ENCODE peak calls at places on chromosomes 11 and 22, in nine cellular contexts. X, A, Y, P, V, N, M, K and H are unnamed samples.

GRCh38 chr22:19855504-19856409 is 1.1 kb upstream of the GNB1L start:
- DNase-seq in P (no peak), M (no peak), N (peak), K (peak), Y (peak), V (peak), A (no peak), X (no peak), H (no peak)

GRCh38 chr11:64971421-64972233 is at the start of gene MAJIN:
- DNase-seq in P (no peak), X (peak), M (peak), V (no peak), N (peak), K (peak), A (peak), Y (peak), H (peak)

GRCh38 chr11:30349885-30350284 is 27.0 kb downstream of the ARL14EP start:
- DNase-seq in M (no peak), X (no peak), P (no peak), A (no peak), N (no peak), V (no peak), K (no peak), Y (no peak), H (no peak)

GRCh38 chr22:35894937-35895708 is 133.5 kb downstream of the RBFOX2 start:
- DNase-seq in V (no peak), N (peak), K (peak), Y (peak), A (peak), M (no peak), P (no peak), X (peak), H (no peak)

GRCh38 chr11:124900464-124900863 is 2.8 kb upstream of the ROBO4 start:
- DNase-seq in N (peak), A (peak), V (peak), X (no peak), P (no peak), K (peak), Y (no peak), M (no peak), H (no peak)

GRCh38 chr11:39459606-39460005 is 1999.8 kb downstream of the LRRC4C start:
- DNase-seq in A (no peak), N (no peak), P (no peak), X (no peak), M (no peak), V (no peak), Y (no peak), K (no peak), H (no peak)

GRCh38 chr11:106917973-106918372 is 100.3 kb downstream of the GUCY1A2 start:
- DNase-seq in V (peak), K (no peak), Y (no peak), X (peak), P (peak), A (no peak), M (no peak), N (no peak), H (no peak)

GRCh38 chr22:22103078-22103593 is 120.5 kb upstream of the TOP3B start:
- DNase-seq in Y (no peak), X (peak), K (no peak), A (no peak), P (no peak), N (no peak), V (peak), M (no peak), H (no peak)

GRCh38 chr11:72230764-72231365 is 6.3 kb downstream of the INPPL1 start:
- DNase-seq in X (no peak), M (no peak), Y (no peak), P (no peak), N (no peak), V (no peak), A (peak), K (no peak), H (no peak)

GRCh38 chr22:33438273-33438672 is 380.1 kb upstream of the SYN3 start:
- DNase-seq in V (no peak), X (no peak), K (no peak), N (no peak), A (no peak), P (no peak), Y (no peak), M (no peak), H (no peak)

GRCh38 chr11:129115652-129116585 is 76.2 kb downstream of the ARHGAP32 start:
- DNase-seq in Y (no peak), K (no peak), V (peak), A (no peak), X (no peak), P (no peak), N (no peak), M (no peak), H (no peak)

GRCh38 chr11:77083553-77084245 is 16.9 kb downstream of the CAPN5 start:
- DNase-seq in K (no peak), N (peak), M (no peak), V (no peak), X (no peak), A (no peak), P (no peak), Y (no peak), H (no peak)

GRCh38 chr11:124768914-124769313 is 6.8 kb upstream of the ESAM start:
- DNase-seq in N (no peak), V (no peak), A (no peak), P (no peak), M (no peak), X (no peak), K (no peak), Y (peak), H (no peak)

GRCh38 chr11:34639545-34639944 is 18.7 kb downstream of the EHF start:
- DNase-seq in M (no peak), Y (peak), A (no peak), K (no peak), N (no peak), P (no peak), V (no peak), X (no peak), H (no peak)

GRCh38 chr11:114610550-114610949 is 15.0 kb upstream of the NXPE4 start:
- DNase-seq in X (no peak), P (no peak), A (no peak), M (no peak), V (no peak), K (no peak), N (no peak), Y (no peak), H (no peak)

GRCh38 chr22:36220457-36220921 is 18.8 kb downstream of the APOL2 start:
- DNase-seq in A (peak), N (peak), P (no peak), M (no peak), Y (no peak), K (peak), V (no peak), X (peak), H (no peak)

GRCh38 chr11:44003736-44004451 is 43.9 kb upstream of the ACCSL start:
- DNase-seq in M (peak), X (no peak), V (no peak), P (no peak), K (no peak), N (peak), Y (no peak), A (no peak), H (no peak)

GRCh38 chr22:49827853-49828598 is at the start of gene BRD1:
- DNase-seq in P (no peak), Y (peak), K (no peak), X (peak), A (peak), N (no peak), V (no peak), M (no peak), H (peak)

GRCh38 chr22:39318507-39319283 is 728 bp downstream of the RPL3 start:
- DNase-seq in P (no peak), Y (no peak), N (no peak), K (peak), X (peak), A (no peak), V (no peak), M (no peak), H (peak)

GRCh38 chr22:16974298-16975084 is 33.5 kb downstream of the GAB4 start:
- DNase-seq in P (no peak), A (no peak), M (no peak), Y (no peak), X (no peak), V (no peak), N (no peak), K (no peak), H (no peak)

GRCh38 chr22:42693763-42694683 is 26.6 kb downstream of the A4GALT start:
- DNase-seq in A (no peak), P (no peak), K (no peak), X (no peak), M (no peak), V (no peak), N (no peak), Y (no peak), H (no peak)

GRCh38 chr11:12901272-12901671 is 107.8 kb upstream of the RASSF10 start:
- DNase-seq in N (no peak), Y (no peak), A (no peak), M (no peak), V (no peak), K (no peak), X (no peak), P (no peak), H (no peak)

GRCh38 chr11:29482510-29482909 is 534.3 kb downstream of the KCNA4 start:
- DNase-seq in N (no peak), P (no peak), X (no peak), V (no peak), K (no peak), M (no peak), A (no peak), Y (no peak), H (no peak)

GRCh38 chr22:39174498-39175120 is 22.1 kb upstream of the CBX7 start:
- DNase-seq in P (peak), N (peak), M (no peak), Y (peak), K (peak), X (peak), V (peak), A (peak), H (no peak)

GRCh38 chr11:45110562-45110961 is 35.9 kb upstream of the PRDM11 start:
- DNase-seq in N (no peak), A (peak), X (peak), K (peak), M (no peak), Y (peak), V (peak), P (peak), H (no peak)

GRCh38 chr11:128900468-128900867 is 9.3 kb downstream of the KCNJ5 start:
- DNase-seq in V (no peak), Y (no peak), K (no peak), X (no peak), A (no peak), P (no peak), N (no peak), M (no peak), H (no peak)

GRCh38 chr11:28566643-28567042 is 458.5 kb downstream of the METTL15 start:
- DNase-seq in N (peak), X (peak), M (peak), Y (peak), A (peak), P (no peak), V (peak), K (peak), H (no peak)

GRCh38 chr22:46963672-46964545 is 201.5 kb downstream of the TBC1D22A start:
- DNase-seq in Y (no peak), K (no peak), P (no peak), V (no peak), N (no peak), A (no peak), M (no peak), X (no peak), H (no peak)

GRCh38 chr11:27209562-27210005 is 153.4 kb downstream of the CCDC34 start:
- DNase-seq in M (no peak), N (peak), P (no peak), V (peak), K (no peak), A (peak), X (no peak), Y (peak), H (no peak)

GRCh38 chr11:95137299-95137698 is 47.7 kb downstream of the ENDOD1 start:
- DNase-seq in P (no peak), X (no peak), K (no peak), Y (no peak), M (no peak), A (no peak), V (no peak), N (no peak), H (no peak)

GRCh38 chr22:37519268-37520195 is at the start of gene CARD10:
- DNase-seq in V (no peak), N (no peak), M (no peak), A (peak), Y (peak), P (no peak), K (no peak), X (peak), H (no peak)

GRCh38 chr11:114782650-114783310 is 104.5 kb downstream of the NXPE2 start:
- DNase-seq in K (no peak), P (no peak), M (no peak), V (no peak), Y (no peak), X (no peak), N (no peak), A (no peak), H (no peak)

GRCh38 chr11:73333626-73334199 is 25.6 kb downstream of the ARHGEF17 start:
- DNase-seq in K (no peak), Y (no peak), N (no peak), V (no peak), A (no peak), M (no peak), X (no peak), P (no peak), H (no peak)

GRCh38 chr22:29859976-29860766 is 22.1 kb upstream of the ASCC2 start:
- DNase-seq in Y (no peak), X (no peak), M (no peak), P (no peak), A (no peak), N (no peak), V (no peak), K (no peak), H (no peak)

GRCh38 chr11:17405232-17406005 is 17.0 kb upstream of the KCNJ11 start:
- DNase-seq in N (peak), M (peak), K (peak), A (peak), V (peak), P (no peak), X (peak), Y (peak), H (no peak)

GRCh38 chr11:17845431-17845881 is 110.9 kb downstream of the KCNC1 start:
- DNase-seq in P (no peak), Y (no peak), X (no peak), K (peak), N (peak), A (no peak), M (no peak), V (no peak), H (no peak)

GRCh38 chr22:37163618-37164534 is 14.2 kb upstream of the IL2RB start:
- DNase-seq in M (no peak), X (no peak), Y (no peak), N (no peak), V (no peak), K (no peak), P (no peak), A (no peak), H (no peak)

DNA sequence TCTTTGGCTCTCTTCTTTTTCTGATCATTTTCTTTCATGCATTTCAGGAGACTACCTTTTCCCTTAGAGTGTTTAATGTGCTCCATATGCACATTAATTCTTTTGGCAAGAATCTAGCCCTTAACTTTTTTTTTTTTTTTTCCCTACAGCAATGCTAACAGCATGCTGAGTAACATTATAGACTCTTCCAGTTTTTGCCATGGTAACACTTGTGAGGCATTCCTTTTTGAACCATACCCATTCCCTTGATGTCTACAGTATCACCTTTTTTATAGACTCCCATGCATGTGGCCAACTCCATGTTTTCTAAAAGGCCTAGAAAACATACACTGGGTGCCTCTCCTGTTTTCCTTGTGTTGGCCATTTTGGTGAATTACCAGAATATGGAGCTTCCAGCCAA is 2.9 kb upstream of the MRPL17 start:
- DNase-seq in K (no peak), A (no peak), X (no peak), Y (no peak), V (no peak), P (no peak), N (no peak), M (no peak), H (no peak)
- H3K27ac ChIP-seq in K (no peak), A (no peak), X (no peak), Y (no peak), V (no peak), P (no peak), N (no peak), M (no peak), H (no peak)

GRCh38 chr11:2098691-2099522 is 40.3 kb downstream of the IGF2 start:
- DNase-seq in M (no peak), X (no peak), P (no peak), V (no peak), K (no peak), Y (no peak), N (no peak), A (no peak), H (no peak)
- H3K27ac ChIP-seq in M (no peak), X (no peak), P (no peak), V (no peak), K (peak), Y (no peak), N (no peak), A (peak), H (no peak)

DNA sequence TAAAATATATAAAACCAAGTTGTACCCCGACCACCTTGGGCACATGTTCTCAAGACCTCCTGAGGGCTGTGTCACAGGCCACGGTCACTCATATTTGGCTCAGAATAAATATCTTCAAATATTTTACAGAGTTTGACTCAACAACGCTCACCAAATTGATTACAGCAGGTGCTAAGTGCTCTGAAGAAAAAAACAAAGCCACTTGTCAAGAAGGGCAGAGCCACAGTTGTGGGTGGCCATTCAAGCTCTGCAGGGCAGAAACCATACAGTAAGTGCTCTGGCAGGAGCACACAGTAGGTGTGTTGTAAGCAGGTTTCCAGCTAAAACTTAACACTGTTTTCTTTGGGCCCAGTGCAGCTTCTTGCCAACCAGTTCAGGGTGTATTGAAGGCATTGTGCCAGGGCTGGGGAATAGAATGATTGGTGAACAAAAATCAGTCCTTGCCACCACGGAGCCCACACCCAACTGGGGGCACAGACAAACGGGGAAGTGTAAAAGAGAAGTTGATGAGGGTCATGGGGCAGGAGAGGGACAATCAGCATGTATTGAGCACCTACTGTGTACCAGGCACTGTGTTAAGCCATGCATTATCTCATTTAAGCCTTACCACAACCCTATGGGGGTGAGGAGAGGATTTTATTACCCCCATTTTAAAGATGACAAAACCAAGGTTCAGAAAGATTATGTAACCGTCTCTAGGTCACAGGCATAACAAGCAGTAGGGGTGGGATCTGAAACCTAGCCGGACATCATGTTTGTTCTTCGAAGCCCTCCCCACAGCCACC is 18.2 kb downstream of the ARRB1 start:
- DNase-seq in N (no peak), V (no peak), K (no peak), M (no peak), P (no peak), A (no peak), X (no peak), Y (no peak), H (no peak)
- H3K27ac ChIP-seq in N (no peak), V (no peak), K (no peak), M (no peak), P (no peak), A (no peak), X (no peak), Y (no peak), H (no peak)

DNA sequence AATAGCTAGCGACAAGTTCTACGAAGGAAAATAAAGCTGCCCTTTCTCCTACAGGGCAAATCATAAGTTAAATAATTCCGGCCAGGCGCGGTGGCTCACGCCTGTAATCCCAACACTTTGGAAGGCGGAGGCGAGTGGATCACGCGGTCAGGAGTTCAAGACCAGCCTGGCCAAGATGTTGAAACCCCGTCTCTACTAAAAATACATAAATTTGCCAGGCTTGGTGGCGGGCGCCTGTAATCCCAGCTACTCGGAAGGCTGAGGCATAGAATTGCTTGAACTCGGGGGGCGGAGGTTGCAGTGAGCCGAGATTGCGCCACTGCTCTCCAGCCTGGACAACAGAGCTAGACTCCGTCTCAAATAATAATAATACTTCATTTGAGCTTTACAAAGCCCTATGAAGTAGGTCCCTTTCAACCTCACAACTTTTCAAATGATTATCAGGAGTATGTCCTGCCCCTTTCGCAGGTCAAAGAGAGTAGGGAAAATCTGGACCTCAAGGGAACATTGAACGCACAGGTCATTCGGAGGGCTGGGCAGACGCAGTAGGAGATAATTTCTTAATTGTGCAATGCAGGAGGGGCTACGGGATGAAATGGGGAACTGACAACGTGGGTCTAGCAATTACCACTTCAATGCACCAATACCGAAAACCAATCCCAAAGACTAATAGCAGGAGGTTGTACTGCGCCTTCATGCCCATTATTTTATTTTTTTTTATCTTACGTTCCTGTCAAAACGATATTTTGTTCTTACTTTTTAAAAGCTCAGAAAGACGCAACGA is 590 bp downstream of the COMMD9 start:
- DNase-seq in Y (peak), N (no peak), M (no peak), A (no peak), K (no peak), X (no peak), P (no peak), V (no peak), H (no peak)
- H3K27ac ChIP-seq in Y (no peak), N (peak), M (peak), A (peak), K (no peak), X (no peak), P (no peak), V (no peak), H (no peak)

GRCh38 chr11:46338988-46339666 is 8.1 kb upstream of the DGKZ start:
- DNase-seq in A (no peak), X (peak), V (no peak), K (no peak), M (no peak), N (no peak), Y (no peak), P (peak), H (no peak)
- H3K27ac ChIP-seq in A (peak), X (peak), V (no peak), K (no peak), M (peak), N (no peak), Y (no peak), P (peak), H (peak)

DNA sequence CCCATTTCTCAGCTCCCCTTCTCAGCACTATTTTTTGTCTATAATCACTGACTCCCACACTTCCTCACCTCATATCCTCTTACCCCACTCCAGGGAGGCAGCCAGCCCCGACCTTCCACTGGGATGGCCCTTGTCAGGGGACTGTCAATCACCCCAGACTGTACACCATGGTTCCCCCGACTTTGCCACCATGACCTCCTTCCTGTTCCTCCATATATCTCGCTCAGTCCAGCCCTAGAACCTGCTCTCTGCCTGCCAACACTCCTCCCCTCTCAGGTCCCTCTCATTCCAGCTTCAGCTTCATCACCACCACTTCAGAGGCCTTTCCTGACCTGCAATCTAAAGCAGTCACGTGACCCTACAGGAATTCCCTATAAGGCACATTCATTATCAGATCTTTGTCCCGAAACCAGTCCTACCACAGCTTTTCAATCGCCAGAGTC is 16.5 kb downstream of the PRPF19 start:
- DNase-seq in Y (no peak), X (no peak), N (no peak), M (no peak), P (no peak), K (no peak), V (no peak), A (no peak), H (no peak)
- H3K27ac ChIP-seq in Y (no peak), X (no peak), N (no peak), M (no peak), P (no peak), K (no peak), V (no peak), A (peak), H (no peak)

GRCh38 chr22:45502215-45503070 is at the start of gene FBLN1:
- DNase-seq in M (no peak), P (no peak), N (no peak), X (peak), A (peak), Y (no peak), V (no peak), K (peak), H (no peak)
- H3K27ac ChIP-seq in M (no peak), P (peak), N (peak), X (peak), A (peak), Y (peak), V (peak), K (peak), H (peak)